ENCODE peak calls at places on chromosomes 2 and 18, in seven cellular contexts. U is coronary artery; S is stimulated activated naive CD8-positive, alpha-beta T cell treated with anti-CD3 and anti-CD28 coated beads, Interleukin-15, Interleukin-2, amounts not matched to agents 100 U/mL and 50 U/mL, for 24 hours; R is NCI-H146; H is EL; C is astrocyte of the spinal cord; J is mesothelial cell of epicardium. Y is an unnamed sample.

GRCh38 chr2:8929128-8929527 is 74.4 kb downstream of the MBOAT2 start:
- DNase-seq in J (no peak), C (no peak), H (no peak), S (no peak), U (no peak), R (no peak), Y (no peak)

GRCh38 chr2:17327649-17328048 is 190.6 kb downstream of the RAD51AP2 start:
- DNase-seq in H (no peak), J (no peak), C (no peak), S (no peak), R (no peak), U (no peak), Y (no peak)

GRCh38 chr18:32919799-32920198 is 147.0 kb upstream of the KLHL14 start:
- DNase-seq in S (no peak), J (no peak), C (peak; percentile 33), R (peak; percentile 82), H (no peak), U (no peak), Y (no peak)

GRCh38 chr18:39211461-39211860 is 1645.9 kb upstream of the CELF4 start:
- DNase-seq in H (no peak), C (no peak), J (no peak), U (no peak), S (no peak), R (no peak), Y (no peak)

GRCh38 chr2:68774569-68775271 is 40.1 kb downstream of the ARHGAP25 start:
- DNase-seq in J (no peak), R (no peak), U (no peak), S (peak; percentile 79), H (no peak), C (no peak), Y (peak; percentile 48)

GRCh38 chr2:167550448-167550847 is 662.2 kb downstream of the XIRP2 start:
- DNase-seq in U (no peak), R (no peak), J (no peak), S (no peak), C (peak; percentile 39), H (peak; percentile 7), Y (no peak)

GRCh38 chr2:1730047-1730937 is 14.0 kb downstream of the PXDN start:
- DNase-seq in R (no peak), U (peak; percentile 77), H (peak; percentile 89), C (peak; percentile 92), J (no peak), S (no peak), Y (peak; percentile 71)

GRCh38 chr18:48788378-48788777 is 162.4 kb downstream of the SMAD7 start:
- DNase-seq in S (no peak), R (no peak), H (no peak), J (no peak), U (peak; percentile 54), C (no peak), Y (no peak)

GRCh38 chr2:188292446-188293239 is 969 bp downstream of the GULP1 start:
- DNase-seq in R (peak; percentile 87), S (no peak), H (peak; percentile 89), C (peak; percentile 83), J (peak; percentile 46), U (peak; percentile 88), Y (peak; percentile 50)

GRCh38 chr2:216083464-216084279 is 2.0 kb downstream of the TMEM169 start:
- DNase-seq in R (no peak), C (peak; percentile 91), S (peak; percentile 24), U (no peak), J (no peak), H (peak; percentile 53), Y (no peak)

GRCh38 chr2:181891966-181892794 is 650 bp downstream of the ITPRID2 start:
- DNase-seq in J (peak; percentile 36), C (peak; percentile 80), U (peak; percentile 88), S (peak; percentile 68), H (peak; percentile 76), R (peak; percentile 77), Y (peak; percentile 49)

GRCh38 chr2:240974771-240975572 is 23.4 kb upstream of the SNED1 start:
- DNase-seq in S (no peak), U (no peak), J (no peak), R (no peak), C (no peak), H (peak; percentile 19), Y (no peak)

GRCh38 chr2:177315303-177315887 is 50.9 kb upstream of the NFE2L2 start:
- DNase-seq in J (no peak), U (no peak), R (peak; percentile 48), H (no peak), C (no peak), S (no peak), Y (no peak)

GRCh38 chr2:218954541-218955300 is 4.7 kb upstream of the CDK5R2 start:
- DNase-seq in J (no peak), R (no peak), C (no peak), U (no peak), S (no peak), H (no peak), Y (no peak)

GRCh38 chr18:69787825-69788547 is 159.7 kb downstream of the CD226 start:
- DNase-seq in U (no peak), J (no peak), C (peak; percentile 66), H (peak; percentile 44), S (no peak), R (no peak), Y (no peak)

GRCh38 chr2:18771212-18771611 is 181.8 kb upstream of the NT5C1B start:
- DNase-seq in H (no peak), C (no peak), S (no peak), U (no peak), J (no peak), R (no peak), Y (no peak)

GRCh38 chr18:36655894-36656293 is 172.9 kb downstream of the TPGS2 start:
- DNase-seq in J (no peak), C (no peak), H (no peak), U (no peak), R (no peak), S (no peak), Y (no peak)

GRCh38 chr2:203683932-203684556 is 22.4 kb upstream of the CD28 start:
- DNase-seq in U (no peak), C (peak; percentile 88), S (peak; percentile 48), H (peak; percentile 86), J (no peak), R (no peak), Y (peak; percentile 36)

GRCh38 chr2:128408349-128409305 is 90.0 kb upstream of the HS6ST1 start:
- DNase-seq in U (peak; percentile 70), J (no peak), R (no peak), S (no peak), C (peak; percentile 63), H (peak; percentile 85), Y (peak; percentile 89)

GRCh38 chr2:70403267-70404053 is 101.6 kb upstream of the FAM136A start:
- DNase-seq in R (no peak), C (no peak), H (no peak), S (no peak), U (no peak), J (no peak), Y (no peak)

GRCh38 chr2:21891191-21891590 is 767.4 kb downstream of the TDRD15 start:
- DNase-seq in S (no peak), H (no peak), R (no peak), J (no peak), U (no peak), C (no peak), Y (no peak)

GRCh38 chr18:42131044-42131939 is 176.3 kb downstream of the PIK3C3 start:
- DNase-seq in C (no peak), R (peak; percentile 77), J (no peak), H (no peak), U (no peak), S (no peak), Y (no peak)

Y was measured in hepatic stellate cell.